ENCODE peak calls at places on chromosomes 1 and 21, in four cellular contexts. B is SW480, U is endothelial cell, Q is GDM1. L is an unnamed sample.

GRCh38 chr1:212938846-212939245 is 11.5 kb upstream of the VASH2 start:
- DNase-seq in B (no peak), U (no peak), Q (no peak), L (no peak)

GRCh38 chr1:31723828-31724359 is 20.1 kb upstream of the COL16A1 start:
- DNase-seq in B (peak; percentile 41), U (peak; percentile 87), Q (peak; percentile 20), L (peak; percentile 58)

GRCh38 chr1:111359376-111359775 is 68.2 kb downstream of the OVGP1 start:
- DNase-seq in B (no peak), U (no peak), Q (no peak), L (no peak)

GRCh38 chr1:91564888-91565700 is 64.4 kb downstream of the CDC7 start:
- DNase-seq in B (no peak), U (no peak), Q (no peak), L (no peak)

GRCh38 chr1:33010946-33011731 is 25.5 kb downstream of the AK2 start:
- DNase-seq in B (no peak), U (no peak), Q (no peak), L (no peak)

GRCh38 chr21:24994717-24995116 is 612.6 kb downstream of the MRPL39 start:
- DNase-seq in B (no peak), U (no peak), Q (no peak), L (no peak)

GRCh38 chr21:33682992-33683627 is 40.8 kb downstream of the ITSN1 start:
- DNase-seq in B (no peak), U (no peak), Q (no peak), L (no peak)

GRCh38 chr1:174160109-174160473 is 771 bp downstream of the RABGAP1L start:
- DNase-seq in B (peak; percentile 62), U (peak; percentile 28), Q (peak; percentile 28), L (no peak)

GRCh38 chr1:7786785-7787184 is 2.7 kb downstream of the PER3 start:
- DNase-seq in B (no peak), U (no peak), Q (peak; percentile 2), L (no peak)

GRCh38 chr1:240093120-240093961 is 1.7 kb downstream of the FMN2 start:
- DNase-seq in B (no peak), U (peak; percentile 29), Q (no peak), L (no peak)

GRCh38 chr1:154972517-154973343 is 1.8 kb upstream of the CKS1B start:
- DNase-seq in B (peak; percentile 96), U (peak; percentile 79), Q (no peak), L (no peak)